ENCODE peak calls at places on chromosomes 11 and 22, in nine cellular contexts. I is hepatocyte, X is AG04450, W is endodermal cell, F is NCI-H146, R is anterior cingulate cortex, S is upper lobe of right lung, J is K562, B is skeletal muscle cell. L is an unnamed sample.

GRCh38 chr11:130408401-130408890 is 20.0 kb downstream of the ADAMTS8 start:
- DNase-seq in I (no peak), X (no peak), W (no peak), F (no peak), R (no peak), S (no peak), J (no peak), B (no peak), L (no peak)

GRCh38 chr11:67083786-67084366 is 27.2 kb downstream of the RHOD start:
- DNase-seq in I (no peak), X (no peak), W (no peak), F (no peak), R (no peak), S (no peak), J (no peak), B (no peak), L (no peak)

GRCh38 chr11:18731949-18732821 is 6.2 kb upstream of the IGSF22 start:
- DNase-seq in I (peak), X (no peak), W (peak), F (no peak), R (no peak), S (no peak), J (peak), B (no peak), L (peak)

GRCh38 chr22:46734830-46735453 is 3.1 kb downstream of the CERK start:
- DNase-seq in I (peak), X (no peak), W (no peak), F (no peak), R (no peak), S (peak), J (no peak), B (no peak), L (no peak)

GRCh38 chr11:2549491-2549875 is 104.7 kb downstream of the KCNQ1 start:
- DNase-seq in I (no peak), X (no peak), W (peak), F (no peak), R (no peak), S (peak), J (no peak), B (no peak), L (no peak)

GRCh38 chr11:6657346-6657745 is 1.7 kb upstream of the DCHS1 start:
- DNase-seq in I (no peak), X (no peak), W (no peak), F (no peak), R (no peak), S (no peak), J (no peak), B (no peak), L (no peak)

GRCh38 chr11:68796779-68797178 is 44.9 kb downstream of the CPT1A start:
- DNase-seq in I (no peak), X (no peak), W (no peak), F (no peak), R (no peak), S (no peak), J (no peak), B (no peak), L (no peak)

GRCh38 chr11:64619811-64620285 is 28.8 kb downstream of the SLC22A12 start:
- DNase-seq in I (peak), X (peak), W (peak), F (no peak), R (no peak), S (no peak), J (peak), B (peak), L (peak)

GRCh38 chr11:118010738-118011461 is 24.7 kb downstream of the IL10RA start:
- DNase-seq in I (no peak), X (no peak), W (no peak), F (no peak), R (no peak), S (peak), J (peak), B (no peak), L (no peak)

L was measured in HAP-1.